ENCODE peak calls at places on chromosomes 2 and 18, in four cellular contexts. G is CD4-positive, CD25-positive, alpha-beta regulatory T cell; J is mammary epithelial cell; L is GM23248. R is an unnamed sample.

GRCh38 chr18:4309227-4309626 is 145.9 kb downstream of the DLGAP1 start:
- DNase-seq in G (no peak), J (no peak), L (no peak), R (no peak)

GRCh38 chr2:62140785-62141740 is 54.9 kb upstream of the B3GNT2 start:
- DNase-seq in G (no peak), J (no peak), L (no peak), R (no peak)

GRCh38 chr18:12015697-12016062 is 34.4 kb downstream of the IMPA2 start:
- DNase-seq in G (no peak), J (peak; percentile 80), L (peak; percentile 57), R (peak; percentile 91)

GRCh38 chr2:231429152-231429551 is 33.6 kb downstream of the B3GNT7 start:
- DNase-seq in G (no peak), J (no peak), L (no peak), R (no peak)

GRCh38 chr2:219453691-219454131 is 19.1 kb downstream of the SPEG start:
- DNase-seq in G (no peak), J (peak; percentile 76), L (peak; percentile 87), R (peak; percentile 96)

GRCh38 chr18:36514778-36515177 is 217.3 kb downstream of the FHOD3 start:
- DNase-seq in G (no peak), J (no peak), L (no peak), R (no peak)

GRCh38 chr2:108220942-108221541 is 18.7 kb upstream of the SULT1C3 start:
- DNase-seq in G (no peak), J (no peak), L (no peak), R (no peak)

GRCh38 chr2:8049851-8050571 is 631.8 kb upstream of the ID2 start:
- DNase-seq in G (no peak), J (peak; percentile 56), L (no peak), R (no peak)

GRCh38 chr2:75238670-75239330 is 39.5 kb upstream of the TACR1 start:
- DNase-seq in G (no peak), J (peak; percentile 55), L (peak; percentile 86), R (no peak)

GRCh38 chr18:67302043-67302442 is 214.5 kb downstream of the DSEL start:
- DNase-seq in G (no peak), J (peak; percentile 39), L (peak; percentile 49), R (no peak)

GRCh38 chr2:38268691-38269309 is 108.3 kb downstream of the ATL2 start:
- DNase-seq in G (no peak), J (peak; percentile 5), L (peak; percentile 85), R (peak; percentile 91)

GRCh38 chr18:3910507-3910906 is 460.5 kb downstream of the TGIF1 start:
- DNase-seq in G (no peak), J (no peak), L (peak; percentile 69), R (peak; percentile 73)

GRCh38 chr2:204871246-204871953 is 326.1 kb downstream of the PARD3B start:
- DNase-seq in G (peak; percentile 48), J (peak; percentile 11), L (peak; percentile 63), R (no peak)

GRCh38 chr18:75473316-75473715 is 45.8 kb upstream of the SMIM21 start:
- DNase-seq in G (no peak), J (no peak), L (peak; percentile 24), R (peak; percentile 24)

GRCh38 chr2:164388511-164388910 is 232.8 kb downstream of the GRB14 start:
- DNase-seq in G (no peak), J (peak; percentile 77), L (peak; percentile 77), R (peak; percentile 59)

GRCh38 chr2:211203986-211204385 is 647.6 kb downstream of the CPS1 start:
- DNase-seq in G (no peak), J (no peak), L (no peak), R (no peak)

GRCh38 chr2:200786826-200787225 is 24.9 kb upstream of the BZW1 start:
- DNase-seq in G (no peak), J (peak; percentile 79), L (peak; percentile 80), R (peak; percentile 67)

GRCh38 chr2:55958756-55959155 is 35.2 kb upstream of the EFEMP1 start:
- DNase-seq in G (no peak), J (no peak), L (no peak), R (no peak)

GRCh38 chr2:45006942-45007287 is 2.3 kb downstream of the SIX2 start:
- DNase-seq in G (no peak), J (no peak), L (no peak), R (no peak)

GRCh38 chr2:45007356-45007755 is 1.9 kb downstream of the SIX2 start:
- DNase-seq in G (no peak), J (no peak), L (no peak), R (no peak)

GRCh38 chr2:45008296-45009129 is 739 bp downstream of the SIX2 start:
- DNase-seq in G (no peak), J (no peak), L (peak; percentile 41), R (peak; percentile 49)

GRCh38 chr2:45009303-45009927 is at the start of gene SIX2:
- DNase-seq in G (no peak), J (peak; percentile 97), L (peak; percentile 93), R (peak; percentile 97)

GRCh38 chr2:45007961-45008295 is 1.3 kb downstream of the SIX2 start:
- DNase-seq in G (no peak), J (no peak), L (no peak), R (no peak)
- H3K27me3 ChIP-seq in G (peaks cover 32% of the 10 kb centered on the region), J (peaks cover 49% of the 10 kb centered on the region), L (peaks cover 39% of the 10 kb centered on the region), R (no peaks in the 10 kb centered on the region)

DNA sequence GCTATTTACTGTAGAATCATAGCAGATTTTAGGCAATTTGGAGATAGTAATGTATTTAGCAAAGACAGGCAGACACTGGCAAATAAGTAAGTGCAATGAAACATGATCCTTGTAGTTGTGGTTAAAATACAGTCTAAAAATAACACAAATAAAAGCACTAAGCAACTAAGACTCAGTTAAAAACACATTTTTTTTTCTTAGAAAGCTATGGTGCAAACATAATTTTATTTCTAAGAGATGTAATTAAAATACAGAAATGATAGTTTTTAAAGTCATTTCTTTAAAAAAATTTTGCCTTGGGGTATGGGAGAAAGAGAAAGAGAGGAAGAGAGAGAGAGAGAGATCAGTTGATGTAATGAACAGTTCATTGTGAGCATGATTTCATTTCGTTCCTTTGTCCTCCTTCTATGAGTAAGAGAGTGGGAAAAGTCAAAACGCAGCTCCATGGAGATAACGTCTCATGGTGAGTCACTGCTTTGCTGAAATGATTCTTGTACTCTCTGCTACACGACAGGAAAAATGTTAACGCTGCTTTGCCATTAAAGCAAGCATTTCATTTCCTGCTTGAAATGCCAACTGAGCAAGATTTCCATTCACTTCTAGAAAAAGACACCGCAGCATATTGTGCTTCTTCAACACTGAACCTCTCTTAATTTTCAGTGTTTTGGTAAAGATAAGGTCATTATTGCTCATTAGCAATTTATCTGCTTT is 61.3 kb upstream of the PGAP1 start:
- DNase-seq in G (no peak), J (peak; percentile 97), L (peak; percentile 99), R (peak; percentile 69)
- H3K4me3 ChIP-seq in G (no peak overlapping the region), J (peak overlapping the region; percentile 15), L (peak overlapping the region; percentile 62), R (peak overlapping the region; percentile 22)

DNA sequence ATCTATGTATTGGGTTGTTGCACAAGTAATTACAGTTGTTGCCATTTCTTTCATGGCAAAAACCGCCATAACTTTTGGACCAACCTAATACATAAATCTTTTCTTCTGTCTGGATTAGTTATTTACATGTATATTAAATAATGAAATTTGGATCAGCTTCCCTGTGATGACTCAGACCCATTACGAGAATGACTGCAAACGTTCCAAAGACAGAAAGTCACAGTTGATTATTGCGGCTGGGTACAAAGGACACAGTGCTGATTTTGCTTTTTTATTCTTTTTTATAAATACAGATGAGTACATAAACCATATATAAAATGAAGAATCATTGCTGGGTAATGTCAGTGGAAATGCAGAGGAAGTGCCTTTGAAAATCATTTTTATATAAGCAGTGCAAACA is 126.2 kb downstream of the TWIST2 start:
- DNase-seq in G (no peak), J (peak; percentile 24), L (peak; percentile 83), R (no peak)
- H3K9me3 ChIP-seq in G (peaks cover 7% of the 10 kb centered on the region), J (no peaks in the 10 kb centered on the region), L (no peaks in the 10 kb centered on the region), R (peaks cover 13% of the 10 kb centered on the region)

GRCh38 chr2:100819365-100820345 is at the start of gene NPAS2:
- DNase-seq in G (no peak), J (peak; percentile 50), L (peak; percentile 75), R (peak; percentile 49)
- H3K27me3 ChIP-seq in G (peaks cover 32% of the 10 kb centered on the region), J (no peaks in the 10 kb centered on the region), L (no peaks in the 10 kb centered on the region), R (peaks cover 4% of the 10 kb centered on the region)

DNA sequence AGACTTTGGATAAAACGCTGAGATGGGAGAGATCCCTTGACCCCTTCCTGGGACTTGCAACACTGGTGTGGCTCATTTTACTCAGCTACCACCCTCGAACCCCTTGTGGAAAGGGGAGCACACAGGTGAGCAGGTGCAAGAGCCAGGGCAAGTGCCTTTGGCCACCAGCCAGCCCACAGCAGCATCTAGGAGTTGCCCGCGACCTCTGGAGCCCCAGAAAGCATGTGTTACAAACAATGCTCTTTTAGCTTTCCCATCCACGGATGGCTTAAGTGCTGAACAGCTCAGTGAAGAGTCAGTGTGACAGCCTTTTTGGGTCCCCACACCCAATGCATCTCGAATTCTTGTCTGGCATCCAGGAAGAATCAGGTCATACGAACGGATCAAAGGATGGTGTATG is 197.8 kb downstream of the MEMO1 start:
- DNase-seq in G (no peak), J (no peak), L (no peak), R (no peak)
- H3K4me3 ChIP-seq in G (no peak overlapping the region), J (no peak overlapping the region), L (no peak overlapping the region), R (no peak overlapping the region)

GRCh38 chr2:190922411-190922810 is 41.8 kb downstream of the GLS start:
- DNase-seq in G (no peak), J (no peak), L (no peak), R (no peak)

GRCh38 chr2:190916829-190917228 is 36.2 kb downstream of the GLS start:
- DNase-seq in G (no peak), J (no peak), L (no peak), R (no peak)

DNA sequence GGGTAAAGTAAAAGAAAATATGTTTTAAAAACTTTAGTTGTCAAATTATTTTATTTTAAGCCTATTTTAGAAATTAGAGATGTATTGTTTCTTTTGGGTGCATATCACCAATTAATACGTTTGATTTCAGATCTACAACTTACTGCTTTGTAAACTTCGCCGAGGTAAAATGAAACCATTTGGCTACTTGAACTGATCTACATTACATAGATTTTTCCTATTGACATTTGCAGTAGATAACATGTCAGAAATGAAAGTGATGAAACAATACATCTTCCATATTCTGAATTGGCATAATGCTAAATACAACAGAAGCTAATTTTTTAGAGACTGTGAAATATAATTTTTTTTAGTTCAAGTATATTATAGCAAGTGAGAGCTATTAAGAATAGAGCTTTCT is 39.5 kb downstream of the GLS start:
- DNase-seq in G (no peak), J (no peak), L (no peak), R (no peak)
- H3K9me3 ChIP-seq in G (no peaks in the 10 kb centered on the region), J (no peaks in the 10 kb centered on the region), L (no peaks in the 10 kb centered on the region), R (no peaks in the 10 kb centered on the region)

DNA sequence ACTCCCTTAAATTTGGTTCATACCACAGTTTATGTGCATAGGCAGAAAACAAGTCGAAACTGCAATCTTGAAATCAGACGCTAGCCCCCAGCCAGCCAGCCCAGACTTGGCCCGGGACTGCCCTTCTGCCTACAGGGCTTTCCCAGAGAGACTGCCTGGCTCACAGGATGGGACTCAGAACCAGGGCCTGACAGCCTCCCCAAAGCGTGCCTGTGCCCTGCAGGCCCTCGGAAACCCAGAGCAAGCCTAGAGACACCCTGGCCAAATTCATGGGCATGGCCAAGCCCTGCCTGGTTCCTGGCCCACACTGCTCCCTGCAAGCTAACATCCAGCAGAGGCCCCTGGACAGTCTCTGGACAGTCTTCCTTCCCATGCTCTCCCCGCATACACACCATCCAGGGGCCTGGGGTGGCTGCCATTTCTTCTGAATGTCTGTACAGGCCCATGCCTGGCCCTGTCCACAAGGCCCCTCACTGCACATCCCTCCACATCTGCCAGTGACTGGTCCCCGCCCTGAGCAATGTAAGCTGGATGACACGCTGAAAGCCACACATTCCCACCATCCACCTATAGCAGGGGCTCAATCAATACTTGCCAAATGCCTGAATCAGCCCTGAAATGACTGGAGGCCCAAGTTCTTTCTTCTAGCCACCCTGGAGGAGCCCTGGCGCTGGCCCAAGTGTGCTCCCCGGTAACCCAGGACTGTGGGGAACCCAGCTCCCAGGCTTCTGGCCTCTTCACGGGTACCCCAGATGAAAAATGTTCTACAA is 73.1 kb downstream of the HDAC4 start:
- DNase-seq in G (no peak), J (no peak), L (peak; percentile 28), R (no peak)
- H3K27me3 ChIP-seq in G (no peaks in the 10 kb centered on the region), J (no peaks in the 10 kb centered on the region), L (no peaks in the 10 kb centered on the region), R (no peaks in the 10 kb centered on the region)

GRCh38 chr2:111673526-111673925 is 210.5 kb downstream of the ANAPC1 start:
- DNase-seq in G (no peak), J (no peak), L (no peak), R (no peak)
- H3K4me3 ChIP-seq in G (no peak overlapping the region), J (no peak overlapping the region), L (no peak overlapping the region), R (no peak overlapping the region)